ENCODE peak calls at places on chromosome 15, in seven cellular contexts. W is HFF-Myc, P is body of pancreas, D is adrenal gland, Z is Panc1, K is retinal pigment epithelial cell, H is upper lobe of right lung. S is an unnamed sample.

GRCh38 chr15:70829366-70830166 is 24.4 kb downstream of the LARP6 start:
- DNase-seq in W (no peak), P (no peak), D (no peak), Z (no peak), K (no peak), H (no peak), S (no peak)

GRCh38 chr15:44501768-44502366 is 35.1 kb upstream of the EIF3J start:
- DNase-seq in W (peak; percentile 15), P (no peak), D (no peak), Z (no peak), K (no peak), H (no peak), S (peak; percentile 24)

GRCh38 chr15:85792872-85793621 is 1.7 kb downstream of the KLHL25 start:
- DNase-seq in W (no peak), P (no peak), D (no peak), Z (no peak), K (no peak), H (peak; percentile 21), S (no peak)

GRCh38 chr15:101295607-101296225 is 668 bp upstream of the SNRPA1 start:
- DNase-seq in W (no peak), P (no peak), D (no peak), Z (no peak), K (no peak), H (no peak), S (no peak)

GRCh38 chr15:52031542-52031941 is 12.5 kb downstream of the MAPK6 start:
- DNase-seq in W (no peak), P (no peak), D (no peak), Z (no peak), K (no peak), H (no peak), S (no peak)

GRCh38 chr15:85795320-85795668 is 569 bp upstream of the KLHL25 start:
- DNase-seq in W (no peak), P (no peak), D (no peak), Z (no peak), K (no peak), H (no peak), S (no peak)

GRCh38 chr15:68365140-68365745 is 66.7 kb downstream of the ITGA11 start:
- DNase-seq in W (no peak), P (no peak), D (no peak), Z (no peak), K (peak; percentile 36), H (no peak), S (no peak)

GRCh38 chr15:98526094-98526493 is 122.2 kb upstream of the IGF1R start:
- DNase-seq in W (no peak), P (no peak), D (no peak), Z (no peak), K (no peak), H (no peak), S (no peak)

GRCh38 chr15:98738689-98739411 is 90.5 kb downstream of the IGF1R start:
- DNase-seq in W (no peak), P (no peak), D (no peak), Z (no peak), K (no peak), H (no peak), S (no peak)

DNA sequence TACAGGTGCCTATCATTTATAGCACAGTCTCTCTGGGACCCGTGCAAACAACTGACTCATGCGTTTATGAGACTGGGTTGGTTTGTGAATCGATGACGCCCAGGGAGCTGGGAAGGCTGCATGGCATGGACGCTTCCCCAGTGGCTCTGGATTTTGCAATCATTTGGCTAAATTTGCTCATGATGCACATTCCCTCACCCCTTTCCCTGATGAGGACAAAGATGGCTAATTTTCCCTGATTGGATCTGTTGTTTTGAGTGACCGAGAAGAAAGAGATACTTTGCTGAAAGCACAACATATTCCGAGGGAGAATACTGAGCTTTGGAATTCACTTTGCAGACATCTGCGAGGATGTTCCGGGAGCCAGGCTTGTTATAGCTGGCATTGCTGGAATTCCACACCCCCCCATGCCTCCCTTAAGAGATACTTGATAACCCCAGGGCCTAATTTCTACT is 51.1 kb downstream of the CGNL1 start:
- DNase-seq in W (no peak), P (peak; percentile 27), D (no peak), Z (no peak), K (no peak), H (no peak), S (no peak)
- H3K4me3 ChIP-seq in W (no peak overlapping the region), P (no peak overlapping the region), D (no peak overlapping the region), Z (no peak overlapping the region), K (no peak overlapping the region), H (no peak overlapping the region), S (no peak overlapping the region)

GRCh38 chr15:49046113-49046883 is at the start of gene SECISBP2L:
- DNase-seq in W (peak; percentile 82), P (peak; percentile 93), D (peak; percentile 93), Z (peak; percentile 72), K (peak; percentile 86), H (peak; percentile 97), S (peak; percentile 85)
- TF ChIP-seq CTCF in W (peak; percentile 26), P (peak; percentile 52), D (no peak), Z (peak; percentile 74), K (peak; percentile 55), H (peak; percentile 45), S (peak; percentile 21)

DNA sequence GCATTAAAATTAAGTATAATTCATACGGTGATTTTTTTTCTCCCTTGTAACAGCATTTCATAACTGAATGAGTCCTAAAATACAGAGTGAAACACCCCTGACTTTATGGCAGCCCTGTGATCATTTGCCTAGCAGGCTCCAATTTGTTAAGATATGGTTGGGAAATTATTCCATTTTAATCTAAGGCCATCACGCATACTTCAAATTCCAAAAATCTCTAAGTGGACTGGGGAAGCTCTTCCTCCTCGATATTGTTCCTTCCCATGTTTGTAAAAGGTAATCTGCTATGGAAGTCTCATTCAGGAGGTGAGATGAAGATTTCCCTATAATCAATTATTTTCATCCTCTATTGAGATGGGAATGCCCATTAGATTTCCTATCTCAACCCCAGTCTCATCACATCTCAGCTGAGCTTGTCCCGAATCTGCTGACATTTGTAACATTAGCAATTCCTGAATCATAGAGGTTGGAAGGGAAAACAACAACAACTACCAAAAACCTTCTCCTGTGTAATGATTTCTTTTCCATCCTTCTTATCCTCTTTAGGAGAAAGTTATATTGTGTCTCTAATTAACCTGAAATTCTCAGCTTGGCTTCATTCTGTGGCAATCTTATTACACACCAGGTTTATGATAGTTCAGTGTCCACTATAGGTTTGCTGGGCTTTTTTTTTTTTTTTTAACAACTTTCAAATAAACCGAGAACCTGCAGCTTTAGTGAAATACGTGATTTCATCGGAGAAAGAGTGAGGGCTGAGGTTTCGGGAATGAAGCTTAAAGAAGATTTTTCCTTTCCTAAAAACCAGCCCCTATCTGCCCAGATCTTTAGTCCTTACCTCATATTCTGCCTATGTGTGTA is 2.2 kb upstream of the NR2F2 start:
- DNase-seq in W (no peak), P (no peak), D (no peak), Z (no peak), K (no peak), H (no peak), S (no peak)
- H3K4me3 ChIP-seq in W (peak overlapping the region; percentile 98), P (no peak overlapping the region), D (no peak overlapping the region), Z (peak overlapping the region; percentile 85), K (peak overlapping the region; percentile 70), H (peak overlapping the region; percentile 65), S (peak overlapping the region; percentile 89)

GRCh38 chr15:63057454-63058335 is 15.1 kb downstream of the TPM1 start:
- DNase-seq in W (no peak), P (no peak), D (no peak), Z (no peak), K (no peak), H (no peak), S (no peak)

GRCh38 chr15:63054985-63055384 is 12.4 kb downstream of the TPM1 start:
- DNase-seq in W (no peak), P (no peak), D (no peak), Z (no peak), K (no peak), H (no peak), S (no peak)

GRCh38 chr15:63054281-63054683 is 11.7 kb downstream of the TPM1 start:
- DNase-seq in W (no peak), P (no peak), D (no peak), Z (no peak), K (no peak), H (no peak), S (no peak)

GRCh38 chr15:63059075-63059474 is 16.5 kb downstream of the TPM1 start:
- DNase-seq in W (no peak), P (no peak), D (no peak), Z (no peak), K (no peak), H (no peak), S (no peak)

DNA sequence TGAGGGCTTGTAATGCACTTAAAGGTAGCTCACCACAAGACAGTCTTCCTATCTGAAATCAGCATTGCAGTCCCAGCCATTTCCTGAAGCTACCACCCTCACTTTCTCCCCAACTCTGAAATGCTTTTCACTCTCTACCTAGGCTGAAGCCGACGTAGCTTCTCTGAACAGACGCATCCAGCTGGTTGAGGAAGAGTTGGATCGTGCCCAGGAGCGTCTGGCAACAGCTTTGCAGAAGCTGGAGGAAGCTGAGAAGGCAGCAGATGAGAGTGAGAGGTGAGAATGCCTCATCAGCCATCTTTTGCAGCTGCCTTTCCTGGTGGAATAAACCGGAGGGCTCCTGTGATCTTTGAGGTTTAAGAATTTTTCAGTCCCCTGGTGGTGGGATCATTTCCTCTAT is 14.3 kb downstream of the TPM1 start:
- DNase-seq in W (no peak), P (peak; percentile 43), D (no peak), Z (no peak), K (no peak), H (no peak), S (no peak)
- TF ChIP-seq CTCF in W (no peak), P (no peak), D (no peak), Z (no peak), K (no peak), H (no peak), S (no peak)

GRCh38 chr15:58430224-58430787 is 1.5 kb upstream of the LIPC start:
- DNase-seq in W (no peak), P (no peak), D (no peak), Z (no peak), K (no peak), H (no peak), S (no peak)
- H3K4me3 ChIP-seq in W (no peak overlapping the region), P (no peak overlapping the region), D (no peak overlapping the region), Z (no peak overlapping the region), K (no peak overlapping the region), H (no peak overlapping the region), S (no peak overlapping the region)

GRCh38 chr15:49675051-49675450 is 54.2 kb downstream of the DTWD1 start:
- DNase-seq in W (peak; percentile 74), P (no peak), D (no peak), Z (peak; percentile 83), K (peak; percentile 16), H (no peak), S (peak; percentile 33)
- TF ChIP-seq CTCF in W (peak; percentile 37), P (no peak), D (no peak), Z (no peak), K (peak; percentile 15), H (no peak), S (peak; percentile 24)

GRCh38 chr15:69595009-69595825 is 142.6 kb downstream of the RPLP1 start:
- DNase-seq in W (no peak), P (peak; percentile 81), D (peak; percentile 48), Z (no peak), K (no peak), H (peak; percentile 87), S (no peak)
- H3K4me3 ChIP-seq in W (no peak overlapping the region), P (no peak overlapping the region), D (no peak overlapping the region), Z (peak overlapping the region; percentile 39), K (no peak overlapping the region), H (no peak overlapping the region), S (no peak overlapping the region)

GRCh38 chr15:94582368-94582767 is 351.0 kb downstream of the MCTP2 start:
- DNase-seq in W (no peak), P (no peak), D (no peak), Z (peak; percentile 17), K (no peak), H (no peak), S (no peak)
- TF ChIP-seq CTCF in W (no peak), P (peak; percentile 15), D (peak; percentile 47), Z (peak; percentile 71), K (no peak), H (peak; percentile 45), S (no peak)

S was measured in astrocyte of the cerebellum.